ENCODE peak calls at places on chromosome 4, in four cellular contexts. R is NCI-H1694 treated with DMSO at 0.1 percent for 48 hours, L is Right ventricle myocardium inferior, Q is EH. F is an unnamed sample.

GRCh38 chr4:118353452-118353851 is 649 bp upstream of the PRSS12 start:
- DNase-seq in L (no peak), R (no peak), Q (no peak), F (no peak)

GRCh38 chr4:145881991-145882390 is 56.6 kb downstream of the ZNF827 start:
- DNase-seq in R (no peak), L (no peak), Q (no peak), F (no peak)

GRCh38 chr4:124428648-124429047 is 283.9 kb downstream of the ANKRD50 start:
- DNase-seq in R (no peak), L (no peak), Q (no peak), F (no peak)

GRCh38 chr4:128565054-128565453 is 244.4 kb upstream of the JADE1 start:
- DNase-seq in Q (no peak), L (no peak), R (no peak), F (no peak)

GRCh38 chr4:8412288-8412687 is 28.2 kb downstream of the ACOX3 start:
- DNase-seq in L (no peak), R (no peak), Q (no peak), F (no peak)

GRCh38 chr4:123741906-123742305 is 345.3 kb downstream of the SPRY1 start:
- DNase-seq in Q (peak), L (no peak), R (no peak), F (no peak)

GRCh38 chr4:166169111-166169510 is 296.1 kb downstream of the TLL1 start:
- DNase-seq in Q (peak), R (no peak), L (no peak), F (no peak)

GRCh38 chr4:43369036-43369594 is 476.6 kb downstream of the GRXCR1 start:
- DNase-seq in L (no peak), Q (no peak), R (no peak), F (no peak)

GRCh38 chr4:144449623-144450022 is 196.3 kb upstream of the HHIP start:
- DNase-seq in L (peak), R (no peak), Q (peak), F (peak)

GRCh38 chr4:98110929-98111328 is 32.3 kb downstream of the STPG2 start:
- DNase-seq in Q (no peak), R (no peak), L (no peak), F (no peak)

GRCh38 chr4:108651068-108651794 is 832 bp downstream of the OSTC start:
- DNase-seq in L (no peak), R (no peak), Q (peak), F (no peak)

GRCh38 chr4:23750125-23750524 is 139.7 kb downstream of the PPARGC1A start:
- DNase-seq in R (no peak), Q (no peak), L (no peak), F (no peak)

GRCh38 chr4:21749936-21750335 is 198.6 kb downstream of the KCNIP4 start:
- DNase-seq in L (no peak), R (no peak), Q (no peak), F (no peak)

GRCh38 chr4:168337550-168337940 is 19.0 kb upstream of the DDX60 start:
- DNase-seq in Q (peak), L (no peak), R (no peak), F (no peak)

GRCh38 chr4:146959692-146960091 is 14.0 kb upstream of the TTC29 start:
- DNase-seq in Q (peak), L (no peak), R (no peak), F (no peak)

GRCh38 chr4:140659935-140660710 is 91.4 kb upstream of the UCP1 start:
- DNase-seq in R (no peak), Q (no peak), L (no peak), F (no peak)

GRCh38 chr4:118911162-118911791 is 22.6 kb downstream of the SYNPO2 start:
- DNase-seq in R (no peak), L (no peak), Q (peak), F (no peak)

GRCh38 chr4:141074098-141074878 is 59.0 kb downstream of the RNF150 start:
- DNase-seq in Q (peak), R (no peak), L (no peak), F (no peak)

GRCh38 chr4:125538670-125539069 is 223.9 kb downstream of the FAT4 start:
- DNase-seq in Q (no peak), R (no peak), L (no peak), F (no peak)

GRCh38 chr4:43113196-43113595 is 220.7 kb downstream of the GRXCR1 start:
- DNase-seq in Q (no peak), R (no peak), L (no peak), F (no peak)

GRCh38 chr4:75251547-75251946 is 262.7 kb downstream of the RCHY1 start:
- DNase-seq in Q (no peak), R (no peak), L (no peak), F (no peak)

GRCh38 chr4:168634276-168634802 is 137.5 kb downstream of the PALLD start:
- DNase-seq in R (no peak), L (no peak), Q (peak), F (no peak)

GRCh38 chr4:24477919-24478318 is 106.4 kb downstream of the DHX15 start:
- DNase-seq in R (peak), L (no peak), Q (peak), F (no peak)

GRCh38 chr4:38621004-38621684 is 42.9 kb upstream of the KLF3 start:
- DNase-seq in R (no peak), L (no peak), Q (peak), F (no peak)

GRCh38 chr4:68466751-68467150 is 19.5 kb downstream of the TMPRSS11E start:
- DNase-seq in L (no peak), Q (no peak), R (no peak), F (no peak)

GRCh38 chr4:140233811-140234696 is 80.1 kb upstream of the MAML3 start:
- DNase-seq in Q (peak), R (no peak), L (no peak), F (no peak)

GRCh38 chr4:38949416-38950051 is 81.9 kb downstream of the FAM114A1 start:
- DNase-seq in Q (peak), L (no peak), R (no peak), F (no peak)

GRCh38 chr4:26207631-26208030 is 113.2 kb upstream of the RBPJ start:
- DNase-seq in Q (no peak), R (no peak), L (no peak), F (no peak)

GRCh38 chr4:76514087-76514486 is 79.1 kb downstream of the SHROOM3 start:
- DNase-seq in L (no peak), Q (no peak), R (no peak), F (no peak)

GRCh38 chr4:122632396-122633143 is 11.7 kb upstream of the IL21 start:
- DNase-seq in Q (peak), L (no peak), R (no peak), F (no peak)

GRCh38 chr4:54784188-54784671 is 126.5 kb downstream of the KIT start:
- DNase-seq in R (no peak), Q (peak), L (peak), F (peak)

GRCh38 chr4:123127218-123127617 is 204.8 kb upstream of the NUDT6 start:
- DNase-seq in R (peak), L (no peak), Q (peak), F (no peak)

GRCh38 chr4:39563448-39563847 is 36.2 kb upstream of the UGDH start:
- DNase-seq in R (no peak), Q (no peak), L (no peak), F (no peak)

GRCh38 chr4:78726575-78726974 is 49.6 kb upstream of the BMP2K start:
- DNase-seq in Q (no peak), L (no peak), R (no peak), F (no peak)

GRCh38 chr4:17188035-17188967 is 289.9 kb upstream of the LDB2 start:
- DNase-seq in Q (no peak), L (no peak), R (no peak), F (no peak)